ENCODE peak calls at places on chromosomes 12 and 14, in ten cellular contexts. One of them, this sample, is unnamed.

GRCh38 chr14:90034835-90035525 is 26.8 kb upstream of the KCNK13 start:
- DNase-seq in SK-N-SH: no peak
- DNase-seq in chondrocyte: no peak
- DNase-seq in HL-60: no peak
- DNase-seq in breast epithelium: no peak
- DNase-seq in A549: no peak
- DNase-seq in BJ: no peak
- DNase-seq in AG04450: no peak
- DNase-seq in AG10803: no peak
- DNase-seq in B cell: no peak
- DNase-seq in this sample: no peak

GRCh38 chr14:103748539-103748867 is 32.9 kb downstream of the ZFYVE21 start:
- DNase-seq in SK-N-SH: no peak
- DNase-seq in chondrocyte: no peak
- DNase-seq in HL-60: no peak
- DNase-seq in breast epithelium: no peak
- DNase-seq in A549: no peak
- DNase-seq in BJ: no peak
- DNase-seq in AG04450: no peak
- DNase-seq in AG10803: no peak
- DNase-seq in B cell: no peak
- DNase-seq in this sample: no peak

GRCh38 chr12:5262450-5262849 is 169.5 kb upstream of the NTF3 start:
- DNase-seq in SK-N-SH: no peak
- DNase-seq in chondrocyte: no peak
- DNase-seq in HL-60: no peak
- DNase-seq in breast epithelium: no peak
- DNase-seq in A549: no peak
- DNase-seq in BJ: peak
- DNase-seq in AG04450: peak
- DNase-seq in AG10803: peak
- DNase-seq in B cell: no peak
- DNase-seq in this sample: no peak

GRCh38 chr14:35336171-35337073 is 44.2 kb downstream of the PSMA6 start:
- DNase-seq in SK-N-SH: peak
- DNase-seq in chondrocyte: peak
- DNase-seq in HL-60: peak
- DNase-seq in breast epithelium: peak
- DNase-seq in A549: peak
- DNase-seq in BJ: no peak
- DNase-seq in AG04450: peak
- DNase-seq in AG10803: peak
- DNase-seq in B cell: no peak
- DNase-seq in this sample: peak

GRCh38 chr14:77265187-77265515 is 5.9 kb downstream of the NGB start:
- DNase-seq in SK-N-SH: no peak
- DNase-seq in chondrocyte: peak
- DNase-seq in HL-60: no peak
- DNase-seq in breast epithelium: no peak
- DNase-seq in A549: no peak
- DNase-seq in BJ: no peak
- DNase-seq in AG04450: no peak
- DNase-seq in AG10803: no peak
- DNase-seq in B cell: no peak
- DNase-seq in this sample: no peak

GRCh38 chr14:67077914-67078313 is 111.3 kb upstream of the GARIN2 start:
- DNase-seq in SK-N-SH: no peak
- DNase-seq in chondrocyte: no peak
- DNase-seq in HL-60: no peak
- DNase-seq in breast epithelium: no peak
- DNase-seq in A549: no peak
- DNase-seq in BJ: no peak
- DNase-seq in AG04450: no peak
- DNase-seq in AG10803: no peak
- DNase-seq in B cell: no peak
- DNase-seq in this sample: no peak

GRCh38 chr12:77947326-77947725 is 116.6 kb downstream of the NAV3 start:
- DNase-seq in SK-N-SH: no peak
- DNase-seq in chondrocyte: no peak
- DNase-seq in HL-60: no peak
- DNase-seq in breast epithelium: no peak
- DNase-seq in A549: peak
- DNase-seq in BJ: no peak
- DNase-seq in AG04450: no peak
- DNase-seq in AG10803: peak
- DNase-seq in B cell: no peak
- DNase-seq in this sample: no peak

GRCh38 chr12:39103552-39104165 is 198.3 kb upstream of the CPNE8 start:
- DNase-seq in SK-N-SH: peak
- DNase-seq in chondrocyte: no peak
- DNase-seq in HL-60: peak
- DNase-seq in breast epithelium: no peak
- DNase-seq in A549: peak
- DNase-seq in BJ: no peak
- DNase-seq in AG04450: no peak
- DNase-seq in AG10803: peak
- DNase-seq in B cell: peak
- DNase-seq in this sample: peak

GRCh38 chr12:110923692-110924334 is 3.4 kb upstream of the MYL2 start:
- DNase-seq in SK-N-SH: no peak
- DNase-seq in chondrocyte: no peak
- DNase-seq in HL-60: no peak
- DNase-seq in breast epithelium: no peak
- DNase-seq in A549: no peak
- DNase-seq in BJ: no peak
- DNase-seq in AG04450: no peak
- DNase-seq in AG10803: no peak
- DNase-seq in B cell: no peak
- DNase-seq in this sample: no peak

GRCh38 chr14:89029961-89030694 is 205.7 kb downstream of the TTC8 start:
- DNase-seq in SK-N-SH: no peak
- DNase-seq in chondrocyte: no peak
- DNase-seq in HL-60: no peak
- DNase-seq in breast epithelium: no peak
- DNase-seq in A549: no peak
- DNase-seq in BJ: no peak
- DNase-seq in AG04450: no peak
- DNase-seq in AG10803: no peak
- DNase-seq in B cell: no peak
- DNase-seq in this sample: no peak

GRCh38 chr12:100442403-100442802 is 31.3 kb upstream of the NR1H4 start:
- DNase-seq in SK-N-SH: no peak
- DNase-seq in chondrocyte: no peak
- DNase-seq in HL-60: no peak
- DNase-seq in breast epithelium: no peak
- DNase-seq in A549: no peak
- DNase-seq in BJ: no peak
- DNase-seq in AG04450: no peak
- DNase-seq in AG10803: no peak
- DNase-seq in B cell: no peak
- DNase-seq in this sample: no peak

GRCh38 chr12:97223419-97223818 is 239.2 kb upstream of the RMST start:
- DNase-seq in SK-N-SH: no peak
- DNase-seq in chondrocyte: no peak
- DNase-seq in HL-60: no peak
- DNase-seq in breast epithelium: no peak
- DNase-seq in A549: no peak
- DNase-seq in BJ: no peak
- DNase-seq in AG04450: no peak
- DNase-seq in AG10803: no peak
- DNase-seq in B cell: no peak
- DNase-seq in this sample: no peak

GRCh38 chr12:120980800-120981368 is 2.5 kb downstream of the HNF1A start:
- DNase-seq in SK-N-SH: no peak
- DNase-seq in chondrocyte: no peak
- DNase-seq in HL-60: no peak
- DNase-seq in breast epithelium: no peak
- DNase-seq in A549: peak
- DNase-seq in BJ: no peak
- DNase-seq in AG04450: no peak
- DNase-seq in AG10803: no peak
- DNase-seq in B cell: no peak
- DNase-seq in this sample: peak

GRCh38 chr12:99413751-99414150 is 233.8 kb upstream of the GARIN6 start:
- DNase-seq in SK-N-SH: no peak
- DNase-seq in chondrocyte: no peak
- DNase-seq in HL-60: no peak
- DNase-seq in breast epithelium: no peak
- DNase-seq in A549: no peak
- DNase-seq in BJ: no peak
- DNase-seq in AG04450: no peak
- DNase-seq in AG10803: no peak
- DNase-seq in B cell: no peak
- DNase-seq in this sample: no peak

GRCh38 chr14:77007975-77008421 is 20.5 kb downstream of the IRF2BPL start:
- DNase-seq in SK-N-SH: no peak
- DNase-seq in chondrocyte: no peak
- DNase-seq in HL-60: no peak
- DNase-seq in breast epithelium: peak
- DNase-seq in A549: no peak
- DNase-seq in BJ: no peak
- DNase-seq in AG04450: no peak
- DNase-seq in AG10803: no peak
- DNase-seq in B cell: no peak
- DNase-seq in this sample: peak

GRCh38 chr12:128595609-128596008 is 228.1 kb downstream of the SLC15A4 start:
- DNase-seq in SK-N-SH: no peak
- DNase-seq in chondrocyte: no peak
- DNase-seq in HL-60: no peak
- DNase-seq in breast epithelium: no peak
- DNase-seq in A549: no peak
- DNase-seq in BJ: no peak
- DNase-seq in AG04450: no peak
- DNase-seq in AG10803: no peak
- DNase-seq in B cell: no peak
- DNase-seq in this sample: no peak

GRCh38 chr14:21987937-21988336 is 314.3 kb upstream of the OR4E1 start:
- DNase-seq in SK-N-SH: peak
- DNase-seq in chondrocyte: no peak
- DNase-seq in HL-60: peak
- DNase-seq in breast epithelium: no peak
- DNase-seq in A549: peak
- DNase-seq in BJ: no peak
- DNase-seq in AG04450: no peak
- DNase-seq in AG10803: peak
- DNase-seq in B cell: no peak
- DNase-seq in this sample: peak

GRCh38 chr12:102407776-102408486 is 72.4 kb downstream of the IGF1 start:
- DNase-seq in SK-N-SH: no peak
- DNase-seq in chondrocyte: no peak
- DNase-seq in HL-60: no peak
- DNase-seq in breast epithelium: no peak
- DNase-seq in A549: peak
- DNase-seq in BJ: peak
- DNase-seq in AG04450: no peak
- DNase-seq in AG10803: no peak
- DNase-seq in B cell: no peak
- DNase-seq in this sample: no peak

GRCh38 chr12:868722-869121 is 80.8 kb downstream of the RAD52 start:
- DNase-seq in SK-N-SH: peak
- DNase-seq in chondrocyte: no peak
- DNase-seq in HL-60: no peak
- DNase-seq in breast epithelium: no peak
- DNase-seq in A549: no peak
- DNase-seq in BJ: no peak
- DNase-seq in AG04450: no peak
- DNase-seq in AG10803: no peak
- DNase-seq in B cell: no peak
- DNase-seq in this sample: no peak
- TF ChIP-seq CTCF in SK-N-SH: no peak
- TF ChIP-seq CTCF in chondrocyte: peak
- TF ChIP-seq CTCF in HL-60: no peak
- TF ChIP-seq CTCF in breast epithelium: no peak
- TF ChIP-seq CTCF in A549: no peak
- TF ChIP-seq CTCF in BJ: no peak
- TF ChIP-seq CTCF in AG04450: peak
- TF ChIP-seq CTCF in AG10803: no peak
- TF ChIP-seq CTCF in B cell: no peak
- TF ChIP-seq CTCF in this sample: no peak

GRCh38 chr14:23034498-23035302 is at the start of gene PSMB5:
- DNase-seq in SK-N-SH: peak
- DNase-seq in chondrocyte: no peak
- DNase-seq in HL-60: peak
- DNase-seq in breast epithelium: peak
- DNase-seq in A549: peak
- DNase-seq in BJ: peak
- DNase-seq in AG04450: peak
- DNase-seq in AG10803: peak
- DNase-seq in B cell: peak
- DNase-seq in this sample: peak
- TF ChIP-seq CTCF in SK-N-SH: no peak
- TF ChIP-seq CTCF in chondrocyte: peak
- TF ChIP-seq CTCF in HL-60: no peak
- TF ChIP-seq CTCF in breast epithelium: no peak
- TF ChIP-seq CTCF in A549: no peak
- TF ChIP-seq CTCF in BJ: peak
- TF ChIP-seq CTCF in AG04450: no peak
- TF ChIP-seq CTCF in AG10803: peak
- TF ChIP-seq CTCF in B cell: no peak
- TF ChIP-seq CTCF in this sample: no peak

GRCh38 chr14:68710776-68711175 is 82.1 kb downstream of the ZFP36L1 start:
- DNase-seq in SK-N-SH: no peak
- DNase-seq in chondrocyte: no peak
- DNase-seq in HL-60: no peak
- DNase-seq in breast epithelium: no peak
- DNase-seq in A549: no peak
- DNase-seq in BJ: no peak
- DNase-seq in AG04450: no peak
- DNase-seq in AG10803: no peak
- DNase-seq in B cell: no peak
- DNase-seq in this sample: no peak
- TF ChIP-seq CTCF in SK-N-SH: no peak
- TF ChIP-seq CTCF in chondrocyte: no peak
- TF ChIP-seq CTCF in HL-60: no peak
- TF ChIP-seq CTCF in breast epithelium: no peak
- TF ChIP-seq CTCF in A549: no peak
- TF ChIP-seq CTCF in BJ: no peak
- TF ChIP-seq CTCF in AG04450: no peak
- TF ChIP-seq CTCF in AG10803: no peak
- TF ChIP-seq CTCF in B cell: no peak
- TF ChIP-seq CTCF in this sample: no peak

GRCh38 chr12:115794659-115795081 is 482.8 kb downstream of the MED13L start:
- DNase-seq in SK-N-SH: no peak
- DNase-seq in chondrocyte: no peak
- DNase-seq in HL-60: no peak
- DNase-seq in breast epithelium: no peak
- DNase-seq in A549: peak
- DNase-seq in BJ: no peak
- DNase-seq in AG04450: no peak
- DNase-seq in AG10803: no peak
- DNase-seq in B cell: no peak
- DNase-seq in this sample: no peak
- TF ChIP-seq CTCF in SK-N-SH: no peak
- TF ChIP-seq CTCF in chondrocyte: no peak
- TF ChIP-seq CTCF in HL-60: no peak
- TF ChIP-seq CTCF in breast epithelium: no peak
- TF ChIP-seq CTCF in A549: peak
- TF ChIP-seq CTCF in BJ: no peak
- TF ChIP-seq CTCF in AG04450: no peak
- TF ChIP-seq CTCF in AG10803: no peak
- TF ChIP-seq CTCF in B cell: no peak
- TF ChIP-seq CTCF in this sample: no peak

This sample was measured in Calu3.